ENCODE peak calls at places on chromosome 9, in six cellular contexts. Q is GM06990, R is fibroblast of pulmonary artery, U is epithelial cell of proximal tubule, A is OCI-LY7, S is heart left ventricle. W is an unnamed sample.

GRCh38 chr9:36011379-36011778 is 25.3 kb upstream of the RECK start:
- DNase-seq in A (no peak), U (no peak), Q (no peak), R (peak), S (no peak), W (no peak)

GRCh38 chr9:112063151-112063550 is 111.9 kb downstream of the SUSD1 start:
- DNase-seq in S (no peak), U (no peak), Q (no peak), R (no peak), A (no peak), W (no peak)

GRCh38 chr9:70324963-70325362 is 66.2 kb downstream of the SMC5 start:
- DNase-seq in Q (no peak), S (no peak), R (peak), A (no peak), U (peak), W (no peak)

GRCh38 chr9:75889577-75889976 is 896 bp upstream of the PCSK5 start:
- DNase-seq in R (no peak), U (no peak), Q (no peak), A (no peak), S (no peak), W (no peak)

GRCh38 chr9:69078581-69078980 is 43.0 kb downstream of the FXN start:
- DNase-seq in U (no peak), S (peak), Q (no peak), R (peak), A (no peak), W (no peak)

GRCh38 chr9:16661816-16662215 is 208.7 kb downstream of the BNC2 start:
- DNase-seq in S (no peak), Q (no peak), A (no peak), R (no peak), U (no peak), W (no peak)

GRCh38 chr9:128716581-128717254 is 7.2 kb downstream of the ZDHHC12 start:
- DNase-seq in R (no peak), U (no peak), Q (no peak), A (no peak), S (no peak), W (no peak)

GRCh38 chr9:72443855-72444254 is 77.6 kb upstream of the TMC1 start:
- DNase-seq in U (no peak), A (no peak), R (no peak), Q (peak), S (peak), W (no peak)

GRCh38 chr9:137467161-137467581 is 8.0 kb upstream of the NSMF start:
- DNase-seq in A (no peak), Q (no peak), S (no peak), U (no peak), R (no peak), W (no peak)

GRCh38 chr9:109017061-109017460 is 3.8 kb upstream of the CTNNAL1 start:
- DNase-seq in A (no peak), R (peak), S (no peak), U (no peak), Q (no peak), W (no peak)

GRCh38 chr9:109852561-109852960 is 72.6 kb downstream of the PALM2AKAP2 start:
- DNase-seq in R (no peak), A (no peak), U (no peak), Q (no peak), S (no peak), W (no peak)

GRCh38 chr9:94767331-94768099 is 41.0 kb downstream of the AOPEP start:
- DNase-seq in A (no peak), Q (peak), U (no peak), R (peak), S (no peak), W (no peak)

GRCh38 chr9:137813651-137814415 is 63.7 kb upstream of the CACNA1B start:
- DNase-seq in S (no peak), R (no peak), U (no peak), A (no peak), Q (no peak), W (no peak)

GRCh38 chr9:117705386-117705785 is 1.2 kb downstream of the TLR4 start:
- DNase-seq in Q (no peak), A (no peak), S (no peak), R (no peak), U (no peak), W (no peak)

GRCh38 chr9:33289501-33289900 is 815 bp upstream of the NFX1 start:
- DNase-seq in R (peak), U (no peak), A (no peak), Q (no peak), S (peak), W (no peak)

GRCh38 chr9:27414215-27414731 is 109.8 kb upstream of the IFNK start:
- DNase-seq in R (no peak), A (no peak), S (peak), Q (no peak), U (no peak), W (no peak)

GRCh38 chr9:5511476-5511875 is 1.1 kb downstream of the PDCD1LG2 start:
- DNase-seq in U (no peak), Q (no peak), R (no peak), A (no peak), S (no peak), W (no peak)

GRCh38 chr9:112858625-112859147 is 32.0 kb downstream of the SLC46A2 start:
- DNase-seq in Q (peak), U (no peak), S (no peak), A (peak), R (peak), W (no peak)

GRCh38 chr9:114413909-114414308 is 26.1 kb upstream of the AKNA start:
- DNase-seq in S (no peak), Q (no peak), R (peak), A (no peak), U (no peak), W (no peak)

GRCh38 chr9:70921126-70921525 is 200.3 kb downstream of the TRPM3 start:
- DNase-seq in U (no peak), S (no peak), Q (no peak), R (peak), A (no peak), W (no peak)

GRCh38 chr9:17165734-17166133 is 30.9 kb downstream of the CNTLN start:
- DNase-seq in S (no peak), Q (no peak), A (no peak), R (no peak), U (no peak), W (no peak)

GRCh38 chr9:90124961-90125360 is 517.7 kb downstream of the DIRAS2 start:
- DNase-seq in R (no peak), S (no peak), U (no peak), A (no peak), Q (no peak), W (no peak)

GRCh38 chr9:111298831-111299603 is 31.0 kb downstream of the OR2K2 start:
- DNase-seq in U (peak), Q (peak), S (peak), R (peak), A (peak), W (no peak)

GRCh38 chr9:136355616-136356557 is 7.7 kb downstream of the DNLZ start:
- DNase-seq in R (no peak), U (no peak), A (no peak), S (no peak), Q (no peak), W (no peak)

GRCh38 chr9:91503650-91504007 is 80.0 kb upstream of the NFIL3 start:
- DNase-seq in A (no peak), U (no peak), R (peak), S (no peak), Q (no peak), W (no peak)

GRCh38 chr9:127987103-127987614 is 6.4 kb upstream of the EEIG1 start:
- DNase-seq in S (peak), R (no peak), A (no peak), U (peak), Q (no peak), W (no peak)

GRCh38 chr9:69811329-69811989 is 9.2 kb upstream of the CFAP95 start:
- DNase-seq in S (no peak), U (no peak), A (no peak), R (no peak), Q (no peak), W (no peak)

GRCh38 chr9:114737118-114737517 is 55.1 kb upstream of the TEX48 start:
- DNase-seq in Q (no peak), S (no peak), U (no peak), R (no peak), A (no peak), W (no peak)

GRCh38 chr9:88536951-88537742 is 2.2 kb downstream of the NXNL2 start:
- DNase-seq in Q (no peak), R (no peak), U (no peak), S (peak), A (no peak), W (no peak)

GRCh38 chr9:134852906-134853654 is 27.5 kb upstream of the FCN2 start:
- DNase-seq in A (no peak), Q (no peak), S (no peak), R (no peak), U (no peak), W (no peak)

GRCh38 chr9:37988041-37988440 is 81.0 kb downstream of the SHB start:
- DNase-seq in S (no peak), Q (no peak), R (no peak), U (no peak), A (no peak), W (no peak)

GRCh38 chr9:6876195-6876594 is 118.4 kb downstream of the KDM4C start:
- DNase-seq in R (no peak), A (no peak), Q (no peak), U (no peak), S (no peak), W (no peak)

GRCh38 chr9:2838984-2839367 is 4.9 kb downstream of the PUM3 start:
- DNase-seq in Q (no peak), R (no peak), U (peak), A (no peak), S (no peak), W (no peak)

GRCh38 chr9:2838356-2838983 is 5.4 kb downstream of the PUM3 start:
- DNase-seq in A (no peak), Q (no peak), R (peak), U (no peak), S (no peak), W (no peak)

GRCh38 chr9:2833096-2833495 is 10.8 kb downstream of the PUM3 start:
- DNase-seq in R (peak), U (no peak), Q (no peak), S (no peak), A (no peak), W (no peak)

DNA sequence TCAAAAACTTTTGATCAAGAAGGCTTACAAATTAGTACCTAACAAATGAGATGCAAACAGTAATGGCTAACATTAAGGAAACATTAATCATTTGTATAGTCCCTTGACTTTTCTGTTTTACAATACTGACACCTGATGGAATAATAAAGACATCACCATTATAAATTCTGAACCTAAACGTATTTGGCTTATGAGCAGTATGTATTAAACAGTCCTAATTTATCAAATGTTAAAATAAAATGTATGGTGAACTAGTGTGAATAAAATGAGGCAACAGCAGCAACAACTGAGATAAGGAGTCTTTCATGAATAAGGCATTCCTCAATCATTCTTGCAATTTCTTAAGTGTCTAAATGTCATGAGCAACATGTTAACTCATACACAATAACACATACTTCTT is 6.0 kb downstream of the PUM3 start:
- DNase-seq in U (no peak), Q (no peak), S (no peak), R (peak), A (no peak), W (no peak)
- H3K4me3 ChIP-seq in U (peak), Q (no peak), S (no peak), R (peak), A (no peak), W (no peak)

GRCh38 chr9:130870491-130871381 is 25.9 kb downstream of the QRFP start:
- DNase-seq in A (peak), U (no peak), Q (peak), R (no peak), S (peak), W (no peak)
- H3K4me3 ChIP-seq in A (no peak), U (no peak), Q (no peak), R (no peak), S (no peak), W (no peak)

GRCh38 chr9:92647671-92648446 is 22.1 kb downstream of the IPPK start:
- DNase-seq in S (peak), U (no peak), R (no peak), A (no peak), Q (no peak), W (no peak)
- H3K4me3 ChIP-seq in S (no peak), U (no peak), R (no peak), A (no peak), Q (no peak), W (no peak)

GRCh38 chr9:120920495-120921178 is 6.0 kb downstream of the TRAF1 start:
- DNase-seq in A (no peak), R (no peak), S (no peak), U (no peak), Q (no peak), W (no peak)

GRCh38 chr9:120923620-120924328 is 2.8 kb downstream of the TRAF1 start:
- DNase-seq in R (no peak), U (no peak), Q (no peak), S (no peak), A (no peak), W (no peak)

GRCh38 chr9:120921751-120922181 is 4.8 kb downstream of the TRAF1 start:
- DNase-seq in R (no peak), Q (no peak), S (no peak), A (peak), U (no peak), W (no peak)

GRCh38 chr9:120924698-120925534 is 1.7 kb downstream of the TRAF1 start:
- DNase-seq in U (no peak), R (no peak), S (no peak), Q (no peak), A (no peak), W (no peak)

DNA sequence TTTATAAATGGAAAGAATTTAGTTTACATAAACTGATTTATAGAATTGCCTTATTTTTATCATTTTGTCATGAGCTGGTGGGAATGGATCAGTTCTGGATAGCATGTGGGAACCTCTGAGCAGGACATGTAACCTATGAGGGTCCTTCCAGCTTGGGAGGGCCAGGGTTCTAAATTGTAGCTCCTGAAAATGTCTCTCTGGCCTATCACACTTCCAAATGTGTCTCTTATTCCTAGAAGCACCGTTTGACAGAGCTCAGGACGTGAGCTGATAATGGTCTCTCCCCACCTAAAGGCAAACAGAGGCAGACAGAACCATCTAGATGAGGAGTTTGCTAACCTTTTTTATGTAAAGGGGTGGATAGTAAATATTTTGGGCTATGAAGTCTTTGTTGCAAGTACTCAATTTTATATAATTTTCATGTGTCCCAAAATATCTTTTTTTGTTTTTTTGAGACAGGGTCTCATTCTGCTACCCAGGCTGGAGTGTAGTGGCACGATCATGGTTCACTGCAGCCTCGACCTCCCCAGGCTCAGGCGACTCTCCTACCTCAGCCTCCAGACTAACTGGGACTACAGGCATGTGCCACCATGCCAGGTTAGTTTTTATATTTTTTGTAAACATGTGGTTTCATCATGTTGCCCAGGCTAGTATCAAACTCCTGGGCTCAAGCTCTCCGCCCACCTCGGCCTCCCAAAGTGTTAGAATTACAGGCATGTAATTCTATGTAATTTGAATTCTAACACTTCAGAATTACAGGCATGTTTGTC is 4.0 kb downstream of the TRAF1 start:
- DNase-seq in Q (no peak), R (no peak), S (no peak), A (no peak), U (no peak), W (no peak)
- H3K4me3 ChIP-seq in Q (peak), R (no peak), S (no peak), A (no peak), U (no peak), W (no peak)

GRCh38 chr9:131402073-131402472 is 8.2 kb downstream of the PRRC2B start:
- DNase-seq in A (no peak), Q (no peak), R (no peak), S (no peak), U (no peak), W (no peak)
- H3K4me3 ChIP-seq in A (no peak), Q (no peak), R (no peak), S (peak), U (no peak), W (no peak)

DNA sequence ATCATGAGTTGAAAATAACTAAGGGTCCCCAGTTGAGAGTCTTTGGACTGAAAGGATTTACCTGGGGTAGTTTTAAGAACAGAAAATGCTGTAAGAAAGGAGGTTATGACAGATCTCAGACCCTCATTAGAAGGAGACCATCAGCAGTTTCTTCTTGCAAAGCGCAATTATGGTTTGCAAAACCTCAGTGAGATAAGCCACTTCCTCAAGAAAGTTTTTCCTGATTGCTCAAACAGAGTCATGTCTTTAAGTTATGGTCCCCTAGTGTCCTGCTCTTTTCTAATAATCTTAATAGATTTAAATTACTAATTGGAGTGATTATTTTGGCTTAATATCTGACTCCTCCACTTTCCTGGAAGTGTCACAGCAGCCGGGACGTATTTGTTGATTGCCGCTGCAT is 293.2 kb upstream of the KLF4 start:
- DNase-seq in A (no peak), Q (no peak), R (peak), U (no peak), S (no peak), W (no peak)
- H3K4me3 ChIP-seq in A (no peak), Q (no peak), R (no peak), U (no peak), S (no peak), W (no peak)

GRCh38 chr9:132288371-132288770 is 66.4 kb downstream of the SETX start:
- DNase-seq in A (no peak), S (no peak), U (no peak), R (peak), Q (no peak), W (no peak)
- H3K4me3 ChIP-seq in A (no peak), S (no peak), U (no peak), R (no peak), Q (no peak), W (no peak)

DNA sequence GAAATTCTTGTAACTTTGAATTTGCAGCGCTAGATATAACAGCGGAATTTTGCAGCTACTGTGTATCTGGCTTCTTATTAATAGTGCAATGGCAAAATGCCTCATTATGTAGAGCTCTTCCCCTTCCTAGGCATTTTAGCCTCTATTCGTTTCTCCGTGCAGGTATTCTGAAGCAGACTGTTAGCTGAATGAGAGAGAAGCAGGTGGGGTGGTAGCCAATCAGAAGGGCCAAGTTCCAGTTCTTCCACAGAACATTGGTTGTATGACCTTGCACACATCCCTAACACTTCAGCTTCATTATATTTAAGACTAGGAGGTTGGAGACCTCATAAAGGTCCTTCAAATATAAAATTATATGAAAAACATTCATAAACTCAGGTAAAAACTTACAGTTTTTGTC is 1.2 kb upstream of the VPS13A start:
- DNase-seq in S (no peak), Q (no peak), U (no peak), A (no peak), R (no peak), W (no peak)
- H3K4me3 ChIP-seq in S (no peak), Q (no peak), U (no peak), A (no peak), R (no peak), W (no peak)

GRCh38 chr9:34825780-34826179 is 115.8 kb upstream of the CCL21 start:
- DNase-seq in A (no peak), S (no peak), R (peak), U (no peak), Q (no peak), W (no peak)
- H3K4me3 ChIP-seq in A (no peak), S (no peak), R (no peak), U (no peak), Q (no peak), W (no peak)

W was measured in esophagus squamous epithelium.